ENCODE peak calls at places on chromosome 17, in five cellular contexts. Z, S, M, Q and G are unnamed samples.

GRCh38 chr17:17362531-17362930 is 59.4 kb downstream of the NT5M start:
- DNase-seq in Z (no peak), S (no peak), M (no peak), Q (no peak), G (no peak)

GRCh38 chr17:82640046-82640445 is 8.2 kb downstream of the WDR45B start:
- DNase-seq in Z (no peak), S (no peak), M (no peak), Q (no peak), G (no peak)

GRCh38 chr17:2138768-2139167 is 83.9 kb downstream of the HIC1 start:
- DNase-seq in Z (no peak), S (no peak), M (peak; percentile 83), Q (peak; percentile 28), G (no peak)

GRCh38 chr17:2952174-2952845 is 111.1 kb downstream of the OR1D5 start:
- DNase-seq in Z (no peak), S (no peak), M (no peak), Q (no peak), G (no peak)

GRCh38 chr17:12605222-12605621 is 60.5 kb upstream of the MYOCD start:
- DNase-seq in Z (no peak), S (no peak), M (no peak), Q (no peak), G (no peak)

GRCh38 chr17:56203430-56203829 is 50.2 kb downstream of the ANKFN1 start:
- DNase-seq in Z (no peak), S (peak; percentile 91), M (no peak), Q (no peak), G (no peak)

GRCh38 chr17:42677921-42678781 is 1.4 kb upstream of the PLEKHH3 start:
- DNase-seq in Z (peak; percentile 81), S (peak; percentile 94), M (peak; percentile 71), Q (peak; percentile 83), G (peak; percentile 81)

GRCh38 chr17:74959826-74960738 is 12.5 kb downstream of the HID1 start:
- DNase-seq in Z (no peak), S (no peak), M (no peak), Q (no peak), G (no peak)

GRCh38 chr17:30958187-30958586 is 12.7 kb upstream of the RNF135 start:
- DNase-seq in Z (no peak), S (peak; percentile 75), M (no peak), Q (no peak), G (no peak)

GRCh38 chr17:43936434-43936833 is 5.8 kb downstream of the PPY start:
- DNase-seq in Z (no peak), S (no peak), M (no peak), Q (no peak), G (no peak)

GRCh38 chr17:47998044-47998443 is 27.1 kb downstream of the CDK5RAP3 start:
- DNase-seq in Z (no peak), S (no peak), M (no peak), Q (no peak), G (no peak)